ENCODE peak calls at places on chromosomes 4 and X, in nine cellular contexts. U, F, L, E, N, H, D, J and X are unnamed samples.
A peak's percentile ranks its signal among the peaks of the same experiment; 100 is the strongest.

GRCh38 chrX:116009871-116010710 is 160.5 kb upstream of the AGTR2 start:
- DNase-seq in U (no peak), F (peak; percentile 5), L (no peak), E (peak; percentile 53), N (peak; percentile 47), H (no peak), D (no peak), J (peak; percentile 69), X (no peak)

GRCh38 chrX:7201481-7201880 is 53.5 kb upstream of the PUDP start:
- DNase-seq in U (no peak), F (no peak), L (no peak), E (no peak), N (no peak), H (no peak), D (no peak), J (no peak), X (no peak)

GRCh38 chrX:109830704-109831206 is 97.7 kb upstream of the ACSL4 start:
- DNase-seq in U (no peak), F (no peak), L (no peak), E (no peak), N (no peak), H (peak; percentile 75), D (peak; percentile 65), J (no peak), X (no peak)

GRCh38 chr4:4643306-4643705 is 101.5 kb upstream of the STX18 start:
- DNase-seq in U (no peak), F (no peak), L (no peak), E (no peak), N (no peak), H (no peak), D (no peak), J (no peak), X (no peak)

GRCh38 chr4:73732759-73733431 is 7.5 kb upstream of the CXCL8 start:
- DNase-seq in U (no peak), F (no peak), L (no peak), E (no peak), N (no peak), H (no peak), D (no peak), J (no peak), X (no peak)

GRCh38 chrX:150088042-150088441 is 149.8 kb upstream of the EOLA2 start:
- DNase-seq in U (no peak), F (no peak), L (no peak), E (no peak), N (no peak), H (no peak), D (no peak), J (no peak), X (no peak)

GRCh38 chr4:61520176-61520575 is 320.1 kb downstream of the ADGRL3 start:
- DNase-seq in U (no peak), F (no peak), L (no peak), E (no peak), N (no peak), H (peak; percentile 16), D (no peak), J (no peak), X (no peak)

GRCh38 chr4:98493305-98493704 is 165.1 kb downstream of the TSPAN5 start:
- DNase-seq in U (no peak), F (no peak), L (no peak), E (no peak), N (no peak), H (no peak), D (no peak), J (no peak), X (no peak)

GRCh38 chrX:18039023-18039422 is 177.9 kb upstream of the RAI2 start:
- DNase-seq in U (no peak), F (no peak), L (no peak), E (no peak), N (no peak), H (no peak), D (no peak), J (no peak), X (no peak)

GRCh38 chr4:88818650-88819470 is 121.2 kb upstream of the NAP1L5 start:
- DNase-seq in U (peak; percentile 57), F (peak; percentile 27), L (peak; percentile 46), E (no peak), N (peak; percentile 39), H (peak; percentile 59), D (peak; percentile 66), J (peak; percentile 58), X (no peak)

GRCh38 chr4:137226900-137227299 is 305.4 kb downstream of the PCDH18 start:
- DNase-seq in U (no peak), F (no peak), L (no peak), E (no peak), N (no peak), H (peak; percentile 16), D (peak; percentile 8), J (no peak), X (no peak)

GRCh38 chr4:81650871-81651270 is 179.2 kb upstream of the RASGEF1B start:
- DNase-seq in U (no peak), F (no peak), L (no peak), E (no peak), N (no peak), H (no peak), D (peak; percentile 35), J (peak; percentile 74), X (no peak)

GRCh38 chr4:182748283-182748682 is 168.9 kb downstream of the DCTD start:
- DNase-seq in U (no peak), F (no peak), L (no peak), E (no peak), N (no peak), H (no peak), D (no peak), J (no peak), X (no peak)
- H3K27ac ChIP-seq in U (no peak overlapping the region), F (no peak overlapping the region), L (no peak overlapping the region), E (no peak overlapping the region), N (no peak overlapping the region), H (no peak overlapping the region), D (no peak overlapping the region), J (no peak overlapping the region), X (no peak overlapping the region)

GRCh38 chr4:119038465-119038864 is 97.2 kb upstream of the MYOZ2 start:
- DNase-seq in U (no peak), F (no peak), L (no peak), E (no peak), N (no peak), H (peak; percentile 40), D (no peak), J (no peak), X (no peak)

GRCh38 chr4:119040711-119041185 is 94.9 kb upstream of the MYOZ2 start:
- DNase-seq in U (no peak), F (no peak), L (peak; percentile 40), E (no peak), N (no peak), H (peak; percentile 93), D (no peak), J (no peak), X (no peak)

GRCh38 chr4:119040261-119040660 is 95.4 kb upstream of the MYOZ2 start:
- DNase-seq in U (no peak), F (no peak), L (no peak), E (no peak), N (no peak), H (no peak), D (no peak), J (no peak), X (no peak)

GRCh38 chr4:119039160-119039559 is 96.5 kb upstream of the MYOZ2 start:
- DNase-seq in U (no peak), F (no peak), L (no peak), E (no peak), N (no peak), H (no peak), D (no peak), J (no peak), X (no peak)

DNA sequence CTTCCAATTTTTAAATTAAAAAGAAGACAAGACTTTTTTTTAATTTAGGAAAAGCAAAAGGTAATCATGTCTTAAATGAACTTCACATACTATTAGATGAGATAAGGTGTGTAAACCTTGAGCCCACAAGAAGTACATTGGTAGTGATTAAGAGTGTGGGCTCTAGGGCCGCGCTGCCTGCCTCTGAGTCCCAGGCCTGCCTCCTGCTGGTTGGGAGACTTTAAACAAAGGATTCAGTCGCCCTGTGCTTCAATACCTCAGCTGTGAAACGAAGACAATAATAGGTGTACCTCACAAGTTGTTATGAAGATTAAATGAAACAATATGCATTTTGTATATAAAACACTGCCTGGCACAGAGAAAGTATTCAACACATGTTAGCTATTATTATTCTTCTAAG is 95.9 kb upstream of the MYOZ2 start:
- DNase-seq in U (no peak), F (no peak), L (no peak), E (no peak), N (no peak), H (no peak), D (peak; percentile 29), J (no peak), X (no peak)
- H3K27ac ChIP-seq in U (peak overlapping the region; percentile 65), F (no peak overlapping the region), L (peak overlapping the region; percentile 70), E (peak overlapping the region; percentile 91), N (no peak overlapping the region), H (peak overlapping the region; percentile 100), D (peak overlapping the region; percentile 47), J (no peak overlapping the region), X (no peak overlapping the region)

DNA sequence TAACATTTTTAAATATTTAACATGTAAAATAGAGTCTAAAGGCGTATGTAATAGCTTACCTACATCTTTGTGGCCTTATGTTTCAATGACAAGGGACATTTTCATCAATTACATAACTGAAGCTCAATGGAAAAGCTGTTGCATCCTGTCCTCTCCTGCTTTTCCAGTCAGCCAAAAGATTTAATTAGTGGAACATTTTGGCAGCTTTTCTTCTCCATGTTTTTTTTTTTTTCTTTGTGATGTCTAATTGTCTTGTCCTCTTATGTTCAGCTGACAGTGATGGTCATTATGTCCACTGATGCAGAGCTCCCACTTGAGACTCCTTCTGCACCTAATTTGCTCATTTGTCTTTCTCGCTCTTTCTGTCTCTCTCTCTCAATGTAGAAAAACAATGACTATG is 422.2 kb downstream of the GABRG1 start:
- DNase-seq in U (no peak), F (no peak), L (no peak), E (no peak), N (no peak), H (no peak), D (no peak), J (no peak), X (no peak)
- H3K27ac ChIP-seq in U (no peak overlapping the region), F (no peak overlapping the region), L (no peak overlapping the region), E (no peak overlapping the region), N (no peak overlapping the region), H (no peak overlapping the region), D (no peak overlapping the region), J (no peak overlapping the region), X (no peak overlapping the region)

GRCh38 chr4:16858275-16858752 is 40.1 kb downstream of the LDB2 start:
- DNase-seq in U (no peak), F (no peak), L (no peak), E (no peak), N (no peak), H (peak; percentile 94), D (no peak), J (no peak), X (no peak)

GRCh38 chr4:16862688-16863087 is 35.8 kb downstream of the LDB2 start:
- DNase-seq in U (no peak), F (no peak), L (no peak), E (no peak), N (no peak), H (peak; percentile 36), D (no peak), J (no peak), X (no peak)

GRCh38 chr4:16857425-16857824 is 41.0 kb downstream of the LDB2 start:
- DNase-seq in U (no peak), F (no peak), L (no peak), E (no peak), N (no peak), H (no peak), D (no peak), J (no peak), X (no peak)

GRCh38 chr4:16859031-16859430 is 39.4 kb downstream of the LDB2 start:
- DNase-seq in U (no peak), F (no peak), L (no peak), E (no peak), N (no peak), H (peak; percentile 51), D (no peak), J (no peak), X (no peak)

GRCh38 chr4:16860506-16860905 is 37.9 kb downstream of the LDB2 start:
- DNase-seq in U (no peak), F (no peak), L (no peak), E (no peak), N (no peak), H (peak; percentile 98), D (no peak), J (no peak), X (no peak)
- H3K27ac ChIP-seq in U (no peak overlapping the region), F (no peak overlapping the region), L (no peak overlapping the region), E (no peak overlapping the region), N (peak overlapping the region; percentile 47), H (no peak overlapping the region), D (no peak overlapping the region), J (no peak overlapping the region), X (no peak overlapping the region)